ENCODE peak calls at places on chromosomes 3 and 15, in nine cellular contexts. One of them, this sample, is unnamed.

GRCh38 chr3:139982404-139982803 is 47.4 kb downstream of the CLSTN2 start:
- DNase-seq in endothelial cell of umbilical vein: no peak
- DNase-seq in GM23338: peak
- DNase-seq in HL-60: no peak
- DNase-seq in Panc1: no peak
- DNase-seq in stomach: no peak
- DNase-seq in transverse colon: no peak
- DNase-seq in GM12891: no peak
- DNase-seq in suprapubic skin: no peak
- DNase-seq in this sample: no peak

GRCh38 chr3:122063908-122064307 is 8.7 kb downstream of the CD86 start:
- DNase-seq in Panc1: no peak
- DNase-seq in transverse colon: no peak
- DNase-seq in GM12891: no peak
- DNase-seq in endothelial cell of umbilical vein: no peak
- DNase-seq in GM23338: no peak
- DNase-seq in suprapubic skin: no peak
- DNase-seq in HL-60: peak
- DNase-seq in stomach: no peak
- DNase-seq in this sample: no peak

GRCh38 chr3:108907194-108907593 is 46.5 kb downstream of the GUCA1C start:
- DNase-seq in suprapubic skin: no peak
- DNase-seq in endothelial cell of umbilical vein: no peak
- DNase-seq in GM12891: no peak
- DNase-seq in stomach: no peak
- DNase-seq in transverse colon: no peak
- DNase-seq in GM23338: no peak
- DNase-seq in Panc1: no peak
- DNase-seq in HL-60: no peak
- DNase-seq in this sample: no peak

GRCh38 chr3:196067439-196067838 is 14.5 kb downstream of the TFRC start:
- DNase-seq in stomach: no peak
- DNase-seq in HL-60: no peak
- DNase-seq in GM23338: no peak
- DNase-seq in GM12891: no peak
- DNase-seq in endothelial cell of umbilical vein: no peak
- DNase-seq in Panc1: no peak
- DNase-seq in transverse colon: no peak
- DNase-seq in suprapubic skin: no peak
- DNase-seq in this sample: no peak

GRCh38 chr3:111910806-111911205 is 51.7 kb downstream of the PHLDB2 start:
- DNase-seq in transverse colon: no peak
- DNase-seq in GM12891: no peak
- DNase-seq in endothelial cell of umbilical vein: peak
- DNase-seq in HL-60: no peak
- DNase-seq in stomach: no peak
- DNase-seq in suprapubic skin: no peak
- DNase-seq in Panc1: no peak
- DNase-seq in GM23338: no peak
- DNase-seq in this sample: no peak

GRCh38 chr3:114834175-114834940 is 312.7 kb downstream of the ZBTB20 start:
- DNase-seq in transverse colon: no peak
- DNase-seq in suprapubic skin: no peak
- DNase-seq in stomach: no peak
- DNase-seq in endothelial cell of umbilical vein: no peak
- DNase-seq in Panc1: no peak
- DNase-seq in HL-60: no peak
- DNase-seq in GM12891: no peak
- DNase-seq in GM23338: no peak
- DNase-seq in this sample: no peak

GRCh38 chr15:91426412-91426811 is 326.4 kb downstream of the SV2B start:
- DNase-seq in transverse colon: no peak
- DNase-seq in GM23338: no peak
- DNase-seq in stomach: no peak
- DNase-seq in GM12891: no peak
- DNase-seq in suprapubic skin: no peak
- DNase-seq in Panc1: no peak
- DNase-seq in HL-60: no peak
- DNase-seq in endothelial cell of umbilical vein: no peak
- DNase-seq in this sample: no peak

GRCh38 chr3:192188218-192188835 is 539.0 kb downstream of the FGF12 start:
- DNase-seq in GM12891: peak
- DNase-seq in stomach: peak
- DNase-seq in transverse colon: peak
- DNase-seq in HL-60: peak
- DNase-seq in Panc1: peak
- DNase-seq in endothelial cell of umbilical vein: peak
- DNase-seq in GM23338: peak
- DNase-seq in suprapubic skin: no peak
- DNase-seq in this sample: no peak

GRCh38 chr15:70788114-70789049 is 25.0 kb upstream of the UACA start:
- DNase-seq in transverse colon: no peak
- DNase-seq in Panc1: peak
- DNase-seq in endothelial cell of umbilical vein: no peak
- DNase-seq in GM23338: no peak
- DNase-seq in stomach: no peak
- DNase-seq in suprapubic skin: no peak
- DNase-seq in HL-60: no peak
- DNase-seq in GM12891: no peak
- DNase-seq in this sample: no peak

GRCh38 chr15:69451951-69452701 is 492 bp upstream of the RPLP1 start:
- DNase-seq in stomach: no peak
- DNase-seq in endothelial cell of umbilical vein: no peak
- DNase-seq in GM23338: peak
- DNase-seq in suprapubic skin: no peak
- DNase-seq in GM12891: no peak
- DNase-seq in HL-60: peak
- DNase-seq in transverse colon: no peak
- DNase-seq in Panc1: no peak
- DNase-seq in this sample: no peak

GRCh38 chr3:196207833-196208607 is 3.2 kb downstream of the ZDHHC19 start:
- DNase-seq in transverse colon: peak
- DNase-seq in suprapubic skin: peak
- DNase-seq in GM12891: peak
- DNase-seq in stomach: no peak
- DNase-seq in HL-60: no peak
- DNase-seq in endothelial cell of umbilical vein: no peak
- DNase-seq in GM23338: peak
- DNase-seq in Panc1: no peak
- DNase-seq in this sample: no peak

GRCh38 chr3:53800041-53800440 is 46.2 kb downstream of the CHDH start:
- DNase-seq in suprapubic skin: no peak
- DNase-seq in transverse colon: no peak
- DNase-seq in GM12891: no peak
- DNase-seq in GM23338: no peak
- DNase-seq in endothelial cell of umbilical vein: no peak
- DNase-seq in Panc1: no peak
- DNase-seq in HL-60: no peak
- DNase-seq in stomach: no peak
- DNase-seq in this sample: no peak

GRCh38 chr3:4741106-4741403 is 238.2 kb upstream of the BHLHE40 start:
- DNase-seq in HL-60: no peak
- DNase-seq in stomach: no peak
- DNase-seq in suprapubic skin: no peak
- DNase-seq in GM23338: no peak
- DNase-seq in transverse colon: no peak
- DNase-seq in GM12891: no peak
- DNase-seq in Panc1: no peak
- DNase-seq in endothelial cell of umbilical vein: no peak
- DNase-seq in this sample: no peak

GRCh38 chr3:4742359-4742758 is 236.9 kb upstream of the BHLHE40 start:
- DNase-seq in transverse colon: no peak
- DNase-seq in stomach: no peak
- DNase-seq in suprapubic skin: no peak
- DNase-seq in HL-60: no peak
- DNase-seq in GM23338: no peak
- DNase-seq in GM12891: no peak
- DNase-seq in Panc1: no peak
- DNase-seq in endothelial cell of umbilical vein: peak
- DNase-seq in this sample: no peak

GRCh38 chr3:4740397-4741105 is 238.7 kb upstream of the BHLHE40 start:
- DNase-seq in HL-60: no peak
- DNase-seq in transverse colon: no peak
- DNase-seq in endothelial cell of umbilical vein: no peak
- DNase-seq in stomach: no peak
- DNase-seq in GM12891: no peak
- DNase-seq in Panc1: no peak
- DNase-seq in suprapubic skin: no peak
- DNase-seq in GM23338: no peak
- DNase-seq in this sample: no peak

GRCh38 chr3:4743371-4743770 is 235.9 kb upstream of the BHLHE40 start:
- DNase-seq in Panc1: no peak
- DNase-seq in endothelial cell of umbilical vein: no peak
- DNase-seq in suprapubic skin: no peak
- DNase-seq in GM23338: no peak
- DNase-seq in transverse colon: no peak
- DNase-seq in GM12891: no peak
- DNase-seq in HL-60: no peak
- DNase-seq in stomach: no peak
- DNase-seq in this sample: no peak

DNA sequence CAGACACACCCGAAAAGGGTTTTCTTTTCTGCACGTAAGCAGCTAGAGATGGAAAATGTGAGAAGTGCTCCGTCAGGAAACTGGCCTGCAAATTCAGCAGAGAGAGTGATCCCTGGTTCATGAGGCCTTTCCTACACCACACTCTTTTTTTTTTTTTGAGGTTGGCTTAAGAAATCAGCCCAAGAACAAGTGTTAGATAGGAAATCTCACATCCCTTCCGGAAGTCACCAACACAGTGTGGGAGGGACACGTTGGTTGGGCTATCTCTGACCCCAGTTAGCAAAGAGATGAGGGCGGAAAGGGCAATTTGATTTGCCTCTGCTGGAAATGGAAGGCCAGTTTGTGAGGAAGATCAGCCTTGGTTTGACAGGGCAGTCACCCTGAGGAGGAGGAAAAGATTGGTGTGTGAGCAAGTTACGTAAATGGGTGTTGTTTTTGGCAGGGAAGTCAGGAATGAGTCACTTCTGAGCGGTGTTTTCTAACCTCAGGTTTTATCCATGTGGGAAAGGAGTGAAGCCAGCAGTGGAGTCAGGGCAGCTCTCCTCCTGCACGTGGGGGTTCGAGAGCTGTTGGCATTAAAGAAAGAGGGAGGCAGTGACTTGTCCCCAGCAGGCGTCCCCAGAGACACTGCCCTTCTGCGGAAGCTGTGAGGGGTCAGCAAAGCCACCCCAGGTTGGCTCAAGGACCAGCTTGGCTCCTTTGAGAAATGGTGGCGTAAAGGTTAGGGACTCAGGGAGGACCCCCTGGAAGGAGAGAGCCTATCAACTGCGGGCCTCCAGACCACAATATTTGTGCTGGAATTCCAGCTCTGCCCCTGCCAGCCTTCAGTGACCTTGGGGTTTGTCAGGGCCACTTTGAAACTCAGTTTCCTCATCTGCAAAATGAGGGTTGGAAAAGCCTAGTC is 237.6 kb upstream of the BHLHE40 start:
- DNase-seq in stomach: peak
- DNase-seq in endothelial cell of umbilical vein: peak
- DNase-seq in GM12891: no peak
- DNase-seq in Panc1: peak
- DNase-seq in transverse colon: peak
- DNase-seq in GM23338: no peak
- DNase-seq in HL-60: peak
- DNase-seq in suprapubic skin: no peak
- DNase-seq in this sample: no peak
- TF ChIP-seq POLR2AphosphoS5 in stomach: peak
- TF ChIP-seq POLR2AphosphoS5 in endothelial cell of umbilical vein: peak
- TF ChIP-seq POLR2AphosphoS5 in GM12891: no peak
- TF ChIP-seq POLR2AphosphoS5 in Panc1: peak
- TF ChIP-seq POLR2AphosphoS5 in transverse colon: peak
- TF ChIP-seq POLR2AphosphoS5 in GM23338: no peak
- TF ChIP-seq POLR2AphosphoS5 in HL-60: peak
- TF ChIP-seq POLR2AphosphoS5 in suprapubic skin: peak
- TF ChIP-seq POLR2AphosphoS5 in this sample: no peak

GRCh38 chr3:48738926-48739616 is 22.1 kb upstream of the IP6K2 start:
- DNase-seq in GM12891: no peak
- DNase-seq in suprapubic skin: peak
- DNase-seq in HL-60: no peak
- DNase-seq in transverse colon: peak
- DNase-seq in endothelial cell of umbilical vein: no peak
- DNase-seq in Panc1: no peak
- DNase-seq in GM23338: no peak
- DNase-seq in stomach: no peak
- DNase-seq in this sample: no peak

GRCh38 chr3:48743773-48744172 is 26.8 kb upstream of the IP6K2 start:
- DNase-seq in GM23338: no peak
- DNase-seq in suprapubic skin: no peak
- DNase-seq in GM12891: no peak
- DNase-seq in Panc1: no peak
- DNase-seq in stomach: no peak
- DNase-seq in HL-60: no peak
- DNase-seq in transverse colon: no peak
- DNase-seq in endothelial cell of umbilical vein: no peak
- DNase-seq in this sample: no peak

GRCh38 chr3:48739617-48739954 is 22.6 kb upstream of the IP6K2 start:
- DNase-seq in suprapubic skin: no peak
- DNase-seq in endothelial cell of umbilical vein: no peak
- DNase-seq in Panc1: no peak
- DNase-seq in GM12891: no peak
- DNase-seq in GM23338: no peak
- DNase-seq in transverse colon: no peak
- DNase-seq in stomach: no peak
- DNase-seq in HL-60: no peak
- DNase-seq in this sample: no peak

GRCh38 chr3:48738144-48738536 is 21.1 kb upstream of the IP6K2 start:
- DNase-seq in Panc1: no peak
- DNase-seq in transverse colon: no peak
- DNase-seq in endothelial cell of umbilical vein: no peak
- DNase-seq in stomach: no peak
- DNase-seq in GM12891: no peak
- DNase-seq in GM23338: no peak
- DNase-seq in HL-60: no peak
- DNase-seq in suprapubic skin: no peak
- DNase-seq in this sample: no peak

GRCh38 chr3:48739955-48740823 is 23.2 kb upstream of the IP6K2 start:
- DNase-seq in HL-60: peak
- DNase-seq in Panc1: no peak
- DNase-seq in GM12891: peak
- DNase-seq in endothelial cell of umbilical vein: peak
- DNase-seq in transverse colon: peak
- DNase-seq in GM23338: peak
- DNase-seq in stomach: peak
- DNase-seq in suprapubic skin: peak
- DNase-seq in this sample: no peak
- TF ChIP-seq POLR2AphosphoS5 in HL-60: no peak
- TF ChIP-seq POLR2AphosphoS5 in Panc1: no peak
- TF ChIP-seq POLR2AphosphoS5 in GM12891: no peak
- TF ChIP-seq POLR2AphosphoS5 in endothelial cell of umbilical vein: no peak
- TF ChIP-seq POLR2AphosphoS5 in transverse colon: peak
- TF ChIP-seq POLR2AphosphoS5 in GM23338: no peak
- TF ChIP-seq POLR2AphosphoS5 in stomach: peak
- TF ChIP-seq POLR2AphosphoS5 in suprapubic skin: peak
- TF ChIP-seq POLR2AphosphoS5 in this sample: no peak

GRCh38 chr15:66673410-66674322 is 28.4 kb upstream of the SMAD6 start:
- DNase-seq in Panc1: no peak
- DNase-seq in GM23338: peak
- DNase-seq in suprapubic skin: no peak
- DNase-seq in HL-60: no peak
- DNase-seq in endothelial cell of umbilical vein: no peak
- DNase-seq in stomach: peak
- DNase-seq in transverse colon: peak
- DNase-seq in GM12891: no peak
- DNase-seq in this sample: no peak
- TF ChIP-seq POLR2AphosphoS5 in Panc1: no peak
- TF ChIP-seq POLR2AphosphoS5 in GM23338: peak
- TF ChIP-seq POLR2AphosphoS5 in suprapubic skin: no peak
- TF ChIP-seq POLR2AphosphoS5 in HL-60: no peak
- TF ChIP-seq POLR2AphosphoS5 in endothelial cell of umbilical vein: no peak
- TF ChIP-seq POLR2AphosphoS5 in stomach: no peak
- TF ChIP-seq POLR2AphosphoS5 in transverse colon: no peak
- TF ChIP-seq POLR2AphosphoS5 in GM12891: no peak
- TF ChIP-seq POLR2AphosphoS5 in this sample: no peak

GRCh38 chr3:59773970-59774369 is 724.1 kb upstream of the CFAP20DC start:
- DNase-seq in Panc1: no peak
- DNase-seq in GM12891: no peak
- DNase-seq in GM23338: no peak
- DNase-seq in suprapubic skin: no peak
- DNase-seq in transverse colon: no peak
- DNase-seq in stomach: no peak
- DNase-seq in endothelial cell of umbilical vein: no peak
- DNase-seq in HL-60: no peak
- DNase-seq in this sample: no peak
- TF ChIP-seq POLR2AphosphoS5 in Panc1: no peak
- TF ChIP-seq POLR2AphosphoS5 in GM12891: no peak
- TF ChIP-seq POLR2AphosphoS5 in GM23338: no peak
- TF ChIP-seq POLR2AphosphoS5 in suprapubic skin: no peak
- TF ChIP-seq POLR2AphosphoS5 in transverse colon: no peak
- TF ChIP-seq POLR2AphosphoS5 in stomach: no peak
- TF ChIP-seq POLR2AphosphoS5 in endothelial cell of umbilical vein: no peak
- TF ChIP-seq POLR2AphosphoS5 in HL-60: no peak
- TF ChIP-seq POLR2AphosphoS5 in this sample: no peak

This sample was measured in GM12878.